ENCODE peak calls at places on chromosomes 12 and 14, in seven cellular contexts. J is AG04450, G is BE2C, O is thyroid gland, Q is osteoblast, B is tibial artery, A is GM12865. C is an unnamed sample.

GRCh38 chr12:113359939-113360748 is 1.8 kb downstream of the PLBD2 start:
- DNase-seq in J (no peak), G (no peak), O (no peak), Q (no peak), B (no peak), A (no peak), C (no peak)

GRCh38 chr14:106378191-106378590 is 851.8 kb downstream of the TMEM121 start:
- DNase-seq in J (no peak), G (no peak), O (no peak), Q (no peak), B (no peak), A (no peak), C (no peak)

GRCh38 chr12:96241484-96242256 is 47.5 kb downstream of the ELK3 start:
- DNase-seq in J (no peak), G (no peak), O (no peak), Q (peak), B (no peak), A (no peak), C (no peak)

GRCh38 chr14:68676511-68676943 is 116.3 kb downstream of the ZFP36L1 start:
- DNase-seq in J (no peak), G (no peak), O (peak), Q (no peak), B (peak), A (no peak), C (no peak)

GRCh38 chr12:12985817-12986408 is 14.2 kb downstream of the HEBP1 start:
- DNase-seq in J (no peak), G (peak), O (no peak), Q (no peak), B (no peak), A (peak), C (no peak)

GRCh38 chr14:95370076-95370475 is 50.4 kb upstream of the CLMN start:
- DNase-seq in J (no peak), G (no peak), O (no peak), Q (no peak), B (no peak), A (no peak), C (no peak)

GRCh38 chr14:90828642-90829487 is 12.6 kb upstream of the TTC7B start:
- DNase-seq in J (no peak), G (no peak), O (no peak), Q (peak), B (no peak), A (peak), C (no peak)

GRCh38 chr14:56116128-56116900 is 1.9 kb upstream of the PELI2 start:
- DNase-seq in J (no peak), G (no peak), O (no peak), Q (no peak), B (no peak), A (no peak), C (no peak)

GRCh38 chr12:108268397-108268796 is 70.7 kb downstream of the CMKLR1 start:
- DNase-seq in J (no peak), G (no peak), O (no peak), Q (no peak), B (no peak), A (no peak), C (no peak)

GRCh38 chr12:122651520-122652224 is 51.5 kb downstream of the HCAR2 start:
- DNase-seq in J (no peak), G (no peak), O (no peak), Q (no peak), B (no peak), A (no peak), C (no peak)

GRCh38 chr12:77767756-77768343 is 62.8 kb upstream of the NAV3 start:
- DNase-seq in J (no peak), G (no peak), O (no peak), Q (no peak), B (no peak), A (no peak), C (no peak)

GRCh38 chr12:109239179-109239578 is 69.9 kb downstream of the FOXN4 start:
- DNase-seq in J (no peak), G (no peak), O (no peak), Q (no peak), B (no peak), A (no peak), C (no peak)

GRCh38 chr14:88023658-88024187 is 18.8 kb downstream of the GPR65 start:
- DNase-seq in J (no peak), G (no peak), O (no peak), Q (no peak), B (no peak), A (peak), C (no peak)

DNA sequence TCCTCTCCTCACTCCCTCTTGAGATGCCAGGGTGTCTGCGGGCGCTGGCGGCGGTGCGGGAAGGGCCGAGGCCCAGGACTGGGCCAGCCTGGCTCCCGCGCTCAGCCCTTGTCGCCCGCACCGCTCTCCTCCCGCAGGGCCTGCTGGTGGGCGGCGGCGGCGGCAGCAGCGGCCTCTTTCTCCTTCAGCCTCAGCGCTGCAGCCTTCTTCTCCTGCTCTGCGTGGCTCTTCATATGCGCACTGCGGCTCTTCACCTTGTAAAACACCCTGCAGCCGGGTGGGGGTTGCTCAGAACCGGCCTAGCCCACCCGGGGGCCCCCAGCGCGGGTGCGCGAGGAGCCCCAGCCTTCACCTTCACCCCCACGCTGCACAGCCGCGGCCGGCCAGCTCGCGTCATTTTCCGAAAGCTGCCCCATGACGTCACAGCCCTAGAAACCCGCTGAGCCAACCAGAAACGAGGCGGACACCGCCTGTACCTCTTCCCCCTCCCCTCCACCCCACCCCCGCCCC is 4.6 kb upstream of the PNMA1 start:
- DNase-seq in J (no peak), G (no peak), O (no peak), Q (peak), B (peak), A (no peak), C (no peak)
- H3K4me3 ChIP-seq in J (no peak), G (no peak), O (no peak), Q (no peak), B (peak), A (no peak), C (peak)

GRCh38 chr12:47377414-47378221 is 297.9 kb upstream of the AMIGO2 start:
- DNase-seq in J (peak), G (peak), O (peak), Q (peak), B (peak), A (no peak), C (peak)
- TF ChIP-seq CTCF in J (no peak), G (no peak), O (no peak), Q (no peak), B (no peak), A (no peak), C (no peak)

GRCh38 chr12:92886131-92886530 is 43.0 kb downstream of the EEA1 start:
- DNase-seq in J (no peak), G (no peak), O (no peak), Q (no peak), B (no peak), A (no peak), C (no peak)

GRCh38 chr12:92890601-92891106 is 38.4 kb downstream of the EEA1 start:
- DNase-seq in J (no peak), G (no peak), O (no peak), Q (no peak), B (no peak), A (no peak), C (no peak)
- H3K4me3 ChIP-seq in J (no peak), G (no peak), O (no peak), Q (no peak), B (no peak), A (no peak), C (no peak)

GRCh38 chr14:39426605-39427004 is 5.6 kb downstream of the FBXO33 start:
- DNase-seq in J (no peak), G (no peak), O (no peak), Q (peak), B (no peak), A (peak), C (peak)
- TF ChIP-seq CTCF in J (peak), G (peak), O (peak), Q (peak), B (no peak), A (no peak), C (peak)

GRCh38 chr12:114399664-114400211 is 6.2 kb downstream of the TBX5 start:
- DNase-seq in J (peak), G (no peak), O (no peak), Q (no peak), B (no peak), A (no peak), C (no peak)
- H3K4me3 ChIP-seq in J (peak), G (no peak), O (no peak), Q (no peak), B (no peak), A (no peak), C (no peak)

GRCh38 chr12:2009623-2010022 is 5.4 kb upstream of the DCP1B start:
- DNase-seq in J (no peak), G (no peak), O (no peak), Q (no peak), B (no peak), A (no peak), C (no peak)
- TF ChIP-seq CTCF in J (peak), G (peak), O (no peak), Q (peak), B (no peak), A (no peak), C (no peak)

GRCh38 chr12:116201908-116202307 is 75.6 kb downstream of the MED13L start:
- DNase-seq in J (no peak), G (no peak), O (no peak), Q (peak), B (no peak), A (no peak), C (no peak)
- H3K4me3 ChIP-seq in J (no peak), G (no peak), O (no peak), Q (peak), B (no peak), A (no peak), C (no peak)

GRCh38 chr14:72178517-72178916 is 246.3 kb downstream of the RGS6 start:
- DNase-seq in J (no peak), G (no peak), O (no peak), Q (no peak), B (no peak), A (no peak), C (no peak)
- TF ChIP-seq CTCF in J (no peak), G (no peak), O (no peak), Q (no peak), B (no peak), A (peak), C (no peak)

GRCh38 chr12:8709124-8709830 is 11.5 kb downstream of the RIMKLB start:
- DNase-seq in J (no peak), G (no peak), O (no peak), Q (no peak), B (no peak), A (peak), C (no peak)
- H3K4me3 ChIP-seq in J (no peak), G (no peak), O (no peak), Q (peak), B (peak), A (no peak), C (no peak)

GRCh38 chr12:49720214-49720613 is 13.0 kb upstream of the FMNL3 start:
- DNase-seq in J (no peak), G (no peak), O (no peak), Q (peak), B (no peak), A (no peak), C (no peak)
- TF ChIP-seq CTCF in J (peak), G (peak), O (no peak), Q (peak), B (no peak), A (peak), C (no peak)